ENCODE peak calls at places on chromosome 5, in eight cellular contexts. P is RPMI8226, A is Right ventricle myocardium superior, O is dorsolateral prefrontal cortex, Z is OCI-M1, F is tibial nerve, N is neural crest cell, K is kidney tubule cell. T is an unnamed sample.

GRCh38 chr5:107135391-107135790 is 535.3 kb downstream of the EFNA5 start:
- DNase-seq in Z (no peak), O (no peak), K (peak; percentile 64), N (no peak), F (no peak), A (no peak), P (no peak), T (no peak)

GRCh38 chr5:81140942-81141341 is 92.2 kb upstream of the CKMT2 start:
- DNase-seq in F (peak; percentile 83), K (no peak), P (no peak), N (no peak), O (no peak), Z (no peak), A (peak; percentile 59), T (no peak)

GRCh38 chr5:38926121-38926520 is 80.3 kb downstream of the OSMR start:
- DNase-seq in O (no peak), K (peak; percentile 57), P (no peak), A (no peak), Z (no peak), F (no peak), N (no peak), T (no peak)

GRCh38 chr5:150589791-150590601 is 50.5 kb upstream of the SYNPO start:
- DNase-seq in K (no peak), N (no peak), Z (peak; percentile 22), F (peak; percentile 57), A (peak; percentile 82), O (no peak), P (peak; percentile 41), T (peak; percentile 4)

GRCh38 chr5:80466669-80467485 is 21.0 kb upstream of the FAM151B start:
- DNase-seq in K (peak; percentile 37), N (no peak), P (no peak), O (no peak), A (no peak), F (no peak), Z (peak; percentile 25), T (no peak)

GRCh38 chr5:52738095-52738506 is 49.6 kb upstream of the ITGA1 start:
- DNase-seq in K (peak; percentile 7), A (no peak), P (no peak), Z (peak; percentile 20), N (no peak), F (no peak), O (no peak), T (no peak)

GRCh38 chr5:137365126-137365865 is 133.8 kb downstream of the SPOCK1 start:
- DNase-seq in N (no peak), A (no peak), O (no peak), K (peak; percentile 42), P (no peak), F (no peak), Z (no peak), T (no peak)

GRCh38 chr5:59799668-59800374 is 93.7 kb downstream of the PDE4D start:
- DNase-seq in P (peak; percentile 60), O (no peak), Z (peak; percentile 82), N (peak; percentile 28), A (no peak), F (peak; percentile 62), K (peak; percentile 60), T (no peak)

GRCh38 chr5:116371431-116371830 is 203.2 kb downstream of the SEMA6A start:
- DNase-seq in K (no peak), F (no peak), O (no peak), P (no peak), A (no peak), N (no peak), Z (no peak), T (no peak)

GRCh38 chr5:23507278-23507685 is at the start of gene PRDM9:
- DNase-seq in Z (peak; percentile 98), N (no peak), P (peak; percentile 72), A (peak; percentile 86), K (peak; percentile 76), O (peak; percentile 19), F (peak; percentile 5), T (no peak)

GRCh38 chr5:113776832-113777525 is 263.5 kb downstream of the YTHDC2 start:
- DNase-seq in Z (peak; percentile 18), O (no peak), K (no peak), A (no peak), F (no peak), P (no peak), N (no peak), T (no peak)

GRCh38 chr5:160252916-160253315 is 23.6 kb downstream of the FABP6 start:
- DNase-seq in N (no peak), P (no peak), Z (no peak), A (no peak), O (no peak), F (no peak), K (no peak), T (no peak)

GRCh38 chr5:157471709-157472108 is 11.7 kb downstream of the NIPAL4 start:
- DNase-seq in N (peak; percentile 16), P (peak; percentile 47), Z (peak; percentile 54), A (no peak), F (no peak), O (no peak), K (peak; percentile 43), T (no peak)

GRCh38 chr5:2677689-2678088 is 73.8 kb downstream of the IRX2 start:
- DNase-seq in A (no peak), O (no peak), F (no peak), K (no peak), Z (no peak), P (no peak), N (no peak), T (no peak)

GRCh38 chr5:104569621-104570020 is 1007.0 kb upstream of the NUDT12 start:
- DNase-seq in O (no peak), N (no peak), P (no peak), A (no peak), F (no peak), K (no peak), Z (no peak), T (no peak)

GRCh38 chr5:105807251-105807650 is 1863.5 kb downstream of the EFNA5 start:
- DNase-seq in P (no peak), N (no peak), Z (no peak), F (no peak), A (no peak), K (no peak), O (no peak), T (no peak)

GRCh38 chr5:141870871-141871270 is 7.3 kb downstream of the PCDH1 start:
- DNase-seq in N (no peak), A (no peak), O (no peak), Z (no peak), F (no peak), K (peak; percentile 68), P (no peak), T (no peak)

GRCh38 chr5:143341807-143342570 is 61.5 kb downstream of the NR3C1 start:
- DNase-seq in K (peak; percentile 62), P (no peak), A (no peak), N (no peak), O (no peak), F (no peak), Z (peak; percentile 82), T (no peak)

GRCh38 chr5:159864885-159865622 is 51.2 kb upstream of the ADRA1B start:
- DNase-seq in N (no peak), Z (peak; percentile 51), P (no peak), A (no peak), F (peak; percentile 15), O (no peak), K (peak; percentile 37), T (no peak)

GRCh38 chr5:27403248-27403882 is 365.0 kb upstream of the CDH9 start:
- DNase-seq in O (no peak), N (no peak), K (no peak), Z (peak; percentile 68), F (no peak), A (no peak), P (peak; percentile 3), T (no peak)

GRCh38 chr5:58315794-58316193 is 144.1 kb downstream of the PLK2 start:
- DNase-seq in A (no peak), F (no peak), N (no peak), Z (no peak), O (no peak), K (no peak), P (no peak), T (no peak)

GRCh38 chr5:52674815-52675545 is 112.7 kb upstream of the ITGA1 start:
- DNase-seq in K (peak; percentile 62), F (no peak), Z (no peak), O (no peak), A (no peak), P (no peak), N (no peak), T (no peak)

GRCh38 chr5:79536193-79536906 is 22.4 kb upstream of the HOMER1 start:
- DNase-seq in N (no peak), A (no peak), P (no peak), K (no peak), Z (no peak), O (no peak), F (no peak), T (no peak)

GRCh38 chr5:37771203-37771611 is 68.6 kb downstream of the GDNF start:
- DNase-seq in Z (no peak), N (no peak), O (no peak), A (no peak), P (no peak), K (no peak), F (no peak), T (no peak)

GRCh38 chr5:96288845-96289185 is 144.2 kb downstream of the PCSK1 start:
- DNase-seq in O (no peak), K (no peak), A (no peak), Z (no peak), N (no peak), F (no peak), P (no peak), T (no peak)

GRCh38 chr5:137310051-137310730 is 188.9 kb downstream of the SPOCK1 start:
- DNase-seq in F (no peak), P (no peak), Z (no peak), A (no peak), O (no peak), N (no peak), K (peak; percentile 90), T (no peak)

GRCh38 chr5:160525471-160526261 is 104.0 kb downstream of the PTTG1 start:
- DNase-seq in Z (no peak), P (no peak), K (peak; percentile 60), N (no peak), O (no peak), F (no peak), A (no peak), T (no peak)

GRCh38 chr5:128536229-128536860 is 1.7 kb downstream of the FBN2 start:
- DNase-seq in Z (no peak), K (no peak), P (no peak), O (no peak), A (no peak), N (peak; percentile 4), F (no peak), T (no peak)

GRCh38 chr5:107563957-107564544 is 106.7 kb downstream of the EFNA5 start:
- DNase-seq in O (no peak), P (no peak), Z (no peak), K (no peak), A (no peak), F (no peak), N (no peak), T (no peak)

GRCh38 chr5:170306381-170306790 is 8.8 kb upstream of the LCP2 start:
- DNase-seq in A (peak; percentile 72), N (no peak), K (peak; percentile 2), O (no peak), F (peak; percentile 70), P (no peak), Z (peak; percentile 83), T (peak; percentile 26)

T was measured in activated B cell treated with CpG ODN at 0.5 μM for 24 hours.